ENCODE peak calls at places on chromosomes 13 and 19, in five cellular contexts. One of them, this sample, is unnamed.

GRCh38 chr19:917323-918151 is at the start of gene KISS1R:
- DNase-seq in AG04450: no peak
- DNase-seq in CD8-positive, alpha-beta T cell: no peak
- DNase-seq in GM23338: peak; percentile 93
- DNase-seq in dorsolateral prefrontal cortex: no peak
- DNase-seq in this sample: no peak

GRCh38 chr13:53238241-53238640 is 209.6 kb downstream of the OLFM4 start:
- DNase-seq in AG04450: no peak
- DNase-seq in CD8-positive, alpha-beta T cell: no peak
- DNase-seq in GM23338: peak; percentile 10
- DNase-seq in dorsolateral prefrontal cortex: no peak
- DNase-seq in this sample: no peak

GRCh38 chr19:17183271-17183757 is 31.8 kb upstream of the USE1 start:
- DNase-seq in AG04450: no peak
- DNase-seq in CD8-positive, alpha-beta T cell: peak; percentile 11
- DNase-seq in GM23338: peak; percentile 26
- DNase-seq in dorsolateral prefrontal cortex: no peak
- DNase-seq in this sample: no peak

GRCh38 chr19:31570718-31571117 is 221.5 kb upstream of the TSHZ3 start:
- DNase-seq in AG04450: no peak
- DNase-seq in CD8-positive, alpha-beta T cell: no peak
- DNase-seq in GM23338: no peak
- DNase-seq in dorsolateral prefrontal cortex: no peak
- DNase-seq in this sample: no peak

GRCh38 chr13:102089177-102089576 is 312.7 kb downstream of the FGF14 start:
- DNase-seq in AG04450: no peak
- DNase-seq in CD8-positive, alpha-beta T cell: no peak
- DNase-seq in GM23338: no peak
- DNase-seq in dorsolateral prefrontal cortex: no peak
- DNase-seq in this sample: no peak

GRCh38 chr19:31289976-31290375 is 59.3 kb downstream of the TSHZ3 start:
- DNase-seq in AG04450: no peak
- DNase-seq in CD8-positive, alpha-beta T cell: no peak
- DNase-seq in GM23338: no peak
- DNase-seq in dorsolateral prefrontal cortex: no peak
- DNase-seq in this sample: no peak

GRCh38 chr13:41426047-41426446 is 31.3 kb upstream of the RGCC start:
- DNase-seq in AG04450: no peak
- DNase-seq in CD8-positive, alpha-beta T cell: no peak
- DNase-seq in GM23338: no peak
- DNase-seq in dorsolateral prefrontal cortex: no peak
- DNase-seq in this sample: no peak

GRCh38 chr13:21055016-21055415 is 6.4 kb downstream of the LATS2 start:
- DNase-seq in AG04450: no peak
- DNase-seq in CD8-positive, alpha-beta T cell: no peak
- DNase-seq in GM23338: no peak
- DNase-seq in dorsolateral prefrontal cortex: no peak
- DNase-seq in this sample: no peak

GRCh38 chr19:56969726-56970125 is 129.2 kb upstream of the PEG3 start:
- DNase-seq in AG04450: no peak
- DNase-seq in CD8-positive, alpha-beta T cell: no peak
- DNase-seq in GM23338: no peak
- DNase-seq in dorsolateral prefrontal cortex: no peak
- DNase-seq in this sample: no peak

GRCh38 chr13:85828094-85828684 is 29.0 kb upstream of the SLITRK6 start:
- DNase-seq in AG04450: peak; percentile 2
- DNase-seq in CD8-positive, alpha-beta T cell: no peak
- DNase-seq in GM23338: peak; percentile 47
- DNase-seq in dorsolateral prefrontal cortex: no peak
- DNase-seq in this sample: no peak

GRCh38 chr19:49427855-49428546 is 2.8 kb downstream of the GFY start:
- DNase-seq in AG04450: no peak
- DNase-seq in CD8-positive, alpha-beta T cell: no peak
- DNase-seq in GM23338: peak; percentile 88
- DNase-seq in dorsolateral prefrontal cortex: no peak
- DNase-seq in this sample: no peak

GRCh38 chr19:33442706-33443105 is 69.2 kb downstream of the CEBPG start:
- DNase-seq in AG04450: no peak
- DNase-seq in CD8-positive, alpha-beta T cell: no peak
- DNase-seq in GM23338: no peak
- DNase-seq in dorsolateral prefrontal cortex: peak; percentile 17
- DNase-seq in this sample: no peak

GRCh38 chr19:56642711-56643459 is at the start of gene SMIM17:
- DNase-seq in AG04450: no peak
- DNase-seq in CD8-positive, alpha-beta T cell: no peak
- DNase-seq in GM23338: no peak
- DNase-seq in dorsolateral prefrontal cortex: no peak
- DNase-seq in this sample: no peak

GRCh38 chr19:35730326-35730725 is 11.9 kb downstream of the IGFLR1 start:
- DNase-seq in AG04450: no peak
- DNase-seq in CD8-positive, alpha-beta T cell: no peak
- DNase-seq in GM23338: no peak
- DNase-seq in dorsolateral prefrontal cortex: no peak
- DNase-seq in this sample: no peak

GRCh38 chr19:38693380-38694223 is 46.2 kb downstream of the ACTN4 start:
- DNase-seq in AG04450: no peak
- DNase-seq in CD8-positive, alpha-beta T cell: peak; percentile 22
- DNase-seq in GM23338: peak; percentile 85
- DNase-seq in dorsolateral prefrontal cortex: no peak
- DNase-seq in this sample: no peak

DNA sequence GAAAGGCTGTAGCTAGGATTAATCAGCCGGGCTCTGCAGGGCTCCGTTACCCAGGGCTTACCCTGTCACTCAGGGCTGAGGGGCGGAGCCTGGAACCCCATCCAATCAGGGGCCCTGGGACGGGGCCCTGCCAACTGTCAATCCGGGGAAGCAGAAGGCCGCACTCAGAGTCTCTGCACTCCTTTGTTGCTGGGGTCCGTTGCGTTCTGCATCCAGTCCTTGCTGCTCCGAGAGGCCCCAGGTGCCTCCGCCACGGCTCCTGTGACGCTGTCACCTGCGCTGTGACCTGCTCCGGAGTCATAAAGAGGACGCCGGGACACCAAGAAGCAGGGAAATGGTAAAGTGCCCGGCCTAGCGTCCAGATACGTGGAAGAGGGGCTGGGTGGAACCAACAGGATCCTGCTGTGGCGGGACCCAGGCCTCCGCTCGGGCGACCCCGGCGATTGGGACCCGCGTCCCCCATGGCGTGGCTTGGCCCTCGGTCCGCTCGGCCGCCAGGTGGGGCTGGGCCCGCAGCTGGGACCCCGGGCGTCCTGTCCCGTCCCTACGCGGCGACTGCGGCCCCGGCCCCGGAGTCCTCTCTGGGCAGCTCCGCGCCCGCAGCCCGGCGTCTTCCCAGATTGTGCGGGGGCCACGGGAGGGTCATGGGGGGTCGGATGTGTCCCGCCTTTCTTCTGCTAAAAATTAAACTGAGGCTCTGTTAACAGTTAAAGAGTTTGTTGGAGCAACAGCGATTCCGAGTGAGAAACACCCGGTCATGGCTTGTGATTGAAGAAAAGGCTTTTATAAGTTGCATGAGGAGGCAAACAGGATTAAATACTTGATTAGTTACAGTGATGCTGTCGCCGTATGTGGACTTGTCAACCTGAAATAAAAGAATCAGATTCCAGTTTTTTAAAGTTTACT is at the start of gene ZNF491:
- DNase-seq in AG04450: peak; percentile 61
- DNase-seq in CD8-positive, alpha-beta T cell: peak; percentile 78
- DNase-seq in GM23338: peak; percentile 97
- DNase-seq in dorsolateral prefrontal cortex: peak; percentile 94
- DNase-seq in this sample: peak; percentile 80
- H3K27ac ChIP-seq in AG04450: peak within 1 kb of the TSS; percentile 52
- H3K27ac ChIP-seq in CD8-positive, alpha-beta T cell: peak within 1 kb of the TSS; percentile 63
- H3K27ac ChIP-seq in GM23338: no peak within 1 kb of the TSS
- H3K27ac ChIP-seq in dorsolateral prefrontal cortex: peak within 1 kb of the TSS; percentile 90
- H3K27ac ChIP-seq in this sample: peak within 1 kb of the TSS; percentile 83

GRCh38 chr13:49791753-49792549 is 531 bp downstream of the KPNA3 start:
- DNase-seq in AG04450: no peak
- DNase-seq in CD8-positive, alpha-beta T cell: peak; percentile 32
- DNase-seq in GM23338: peak; percentile 65
- DNase-seq in dorsolateral prefrontal cortex: no peak
- DNase-seq in this sample: no peak

GRCh38 chr13:49789961-49790360 is 2.5 kb downstream of the KPNA3 start:
- DNase-seq in AG04450: no peak
- DNase-seq in CD8-positive, alpha-beta T cell: no peak
- DNase-seq in GM23338: no peak
- DNase-seq in dorsolateral prefrontal cortex: no peak
- DNase-seq in this sample: no peak

GRCh38 chr13:49786609-49787008 is 5.9 kb downstream of the KPNA3 start:
- DNase-seq in AG04450: no peak
- DNase-seq in CD8-positive, alpha-beta T cell: no peak
- DNase-seq in GM23338: no peak
- DNase-seq in dorsolateral prefrontal cortex: no peak
- DNase-seq in this sample: no peak

GRCh38 chr13:49792550-49793324 is at the start of gene KPNA3:
- DNase-seq in AG04450: peak; percentile 93
- DNase-seq in CD8-positive, alpha-beta T cell: peak; percentile 94
- DNase-seq in GM23338: peak; percentile 98
- DNase-seq in dorsolateral prefrontal cortex: peak; percentile 91
- DNase-seq in this sample: peak; percentile 98

GRCh38 chr13:49791214-49791752 is 1.2 kb downstream of the KPNA3 start:
- DNase-seq in AG04450: no peak
- DNase-seq in CD8-positive, alpha-beta T cell: no peak
- DNase-seq in GM23338: peak; percentile 51
- DNase-seq in dorsolateral prefrontal cortex: no peak
- DNase-seq in this sample: no peak
- H3K27ac ChIP-seq in AG04450: no peak overlapping the region
- H3K27ac ChIP-seq in CD8-positive, alpha-beta T cell: peak overlapping the region; percentile 79
- H3K27ac ChIP-seq in GM23338: peak overlapping the region; percentile 84
- H3K27ac ChIP-seq in dorsolateral prefrontal cortex: peak overlapping the region; percentile 95
- H3K27ac ChIP-seq in this sample: peak overlapping the region; percentile 83

GRCh38 chr19:7415163-7415856 is 66.6 kb downstream of the ARHGEF18 start:
- DNase-seq in AG04450: peak; percentile 69
- DNase-seq in CD8-positive, alpha-beta T cell: no peak
- DNase-seq in GM23338: peak; percentile 27
- DNase-seq in dorsolateral prefrontal cortex: no peak
- DNase-seq in this sample: no peak
- H3K27ac ChIP-seq in AG04450: no peak overlapping the region
- H3K27ac ChIP-seq in CD8-positive, alpha-beta T cell: no peak overlapping the region
- H3K27ac ChIP-seq in GM23338: peak overlapping the region; percentile 67
- H3K27ac ChIP-seq in dorsolateral prefrontal cortex: no peak overlapping the region
- H3K27ac ChIP-seq in this sample: peak overlapping the region; percentile 62

GRCh38 chr19:46211201-46211881 is 18.2 kb upstream of the IGFL1 start:
- DNase-seq in AG04450: no peak
- DNase-seq in CD8-positive, alpha-beta T cell: no peak
- DNase-seq in GM23338: peak; percentile 89
- DNase-seq in dorsolateral prefrontal cortex: no peak
- DNase-seq in this sample: no peak
- H3K27ac ChIP-seq in AG04450: no peak overlapping the region
- H3K27ac ChIP-seq in CD8-positive, alpha-beta T cell: no peak overlapping the region
- H3K27ac ChIP-seq in GM23338: peak overlapping the region; percentile 81
- H3K27ac ChIP-seq in dorsolateral prefrontal cortex: no peak overlapping the region
- H3K27ac ChIP-seq in this sample: no peak overlapping the region

GRCh38 chr19:18433039-18433691 is 4.8 kb downstream of the ISYNA1 start:
- DNase-seq in AG04450: no peak
- DNase-seq in CD8-positive, alpha-beta T cell: no peak
- DNase-seq in GM23338: peak; percentile 70
- DNase-seq in dorsolateral prefrontal cortex: no peak
- DNase-seq in this sample: no peak
- H3K27ac ChIP-seq in AG04450: no peak overlapping the region
- H3K27ac ChIP-seq in CD8-positive, alpha-beta T cell: no peak overlapping the region
- H3K27ac ChIP-seq in GM23338: no peak overlapping the region
- H3K27ac ChIP-seq in dorsolateral prefrontal cortex: peak overlapping the region; percentile 66
- H3K27ac ChIP-seq in this sample: peak overlapping the region; percentile 52

This sample was measured in caudate nucleus.